ENCODE peak calls at places on chromosomes 11 and 22, in four cellular contexts. R is stimulated activated CD8-positive, alpha-beta memory T cell treated with anti-CD3 and anti-CD28 coated beads, Interleukin-4, amount 100 ng/mL, for 24 hours; Y is MCF 10A; W is dorsolateral prefrontal cortex. A is an unnamed sample.

GRCh38 chr11:79083346-79083745 is 357.5 kb downstream of the TENM4 start:
- DNase-seq in R (no peak), Y (no peak), W (no peak), A (no peak)

GRCh38 chr22:43239102-43239875 is 52.4 kb upstream of the TTLL12 start:
- DNase-seq in R (no peak), Y (no peak), W (no peak), A (no peak)

GRCh38 chr11:110337570-110338193 is 41.3 kb upstream of the RDX start:
- DNase-seq in R (no peak), Y (peak; percentile 11), W (no peak), A (no peak)

GRCh38 chr11:99766816-99767215 is 746.1 kb downstream of the CNTN5 start:
- DNase-seq in R (no peak), Y (no peak), W (no peak), A (no peak)

GRCh38 chr22:28955817-28956216 is 72.4 kb downstream of the ZNRF3 start:
- DNase-seq in R (peak; percentile 75), Y (no peak), W (no peak), A (no peak)

GRCh38 chr11:97995874-97996273 is 1024.9 kb upstream of the CNTN5 start:
- DNase-seq in R (no peak), Y (no peak), W (no peak), A (no peak)

GRCh38 chr11:125382211-125382807 is 113.8 kb downstream of the FEZ1 start:
- DNase-seq in R (no peak), Y (no peak), W (no peak), A (no peak)

GRCh38 chr11:7457211-7457610 is 28.1 kb upstream of the OLFML1 start:
- DNase-seq in R (no peak), Y (peak; percentile 68), W (peak; percentile 39), A (no peak)

GRCh38 chr11:74265256-74265655 is 46.2 kb downstream of the P4HA3 start:
- DNase-seq in R (no peak), Y (no peak), W (no peak), A (no peak)

GRCh38 chr11:72573380-72573949 is 100.8 kb downstream of the PDE2A start:
- DNase-seq in R (no peak), Y (peak; percentile 41), W (no peak), A (no peak)

GRCh38 chr11:119101759-119102423 is at the start of gene DPAGT1:
- DNase-seq in R (peak; percentile 75), Y (peak; percentile 99), W (peak; percentile 91), A (peak; percentile 85)

GRCh38 chr22:28978158-28978557 is 83.5 kb downstream of the C22orf31 start:
- DNase-seq in R (no peak), Y (peak; percentile 74), W (peak; percentile 47), A (peak; percentile 34)

A was measured in substantia nigra.